ENCODE peak calls at places on chromosomes 11 and 22, in five cellular contexts. Z, U, L, E and X are unnamed samples.

GRCh38 chr22:30312053-30312452 is 14.7 kb downstream of the TBC1D10A start:
- DNase-seq in U (no peak), Z (peak; percentile 52), E (peak; percentile 67), L (no peak), X (no peak)

GRCh38 chr11:35362571-35362980 is 56.8 kb downstream of the SLC1A2 start:
- DNase-seq in L (no peak), Z (no peak), U (no peak), E (no peak), X (no peak)

GRCh38 chr11:47400813-47401279 is 7.5 kb upstream of the SLC39A13 start:
- DNase-seq in L (no peak), U (peak; percentile 70), Z (no peak), E (no peak), X (no peak)

GRCh38 chr11:15897211-15897960 is 459.0 kb downstream of the SOX6 start:
- DNase-seq in L (peak; percentile 12), Z (no peak), E (peak; percentile 60), U (no peak), X (peak; percentile 61)

GRCh38 chr11:113615098-113615497 is 91.0 kb downstream of the TMPRSS5 start:
- DNase-seq in E (no peak), L (no peak), U (no peak), Z (no peak), X (no peak)

GRCh38 chr11:3073029-3073435 is 15.8 kb upstream of the CARS1 start:
- DNase-seq in L (no peak), Z (no peak), E (no peak), U (no peak), X (no peak)

GRCh38 chr22:45608763-45609180 is 62.9 kb upstream of the ATXN10 start:
- DNase-seq in E (peak; percentile 56), Z (peak; percentile 38), L (no peak), U (no peak), X (no peak)

GRCh38 chr11:43419460-43419859 is 60.7 kb downstream of the TTC17 start:
- DNase-seq in L (peak; percentile 61), Z (peak; percentile 56), E (peak; percentile 34), U (no peak), X (peak; percentile 29)

GRCh38 chr22:45925811-45926351 is 51.1 kb downstream of the WNT7B start:
- DNase-seq in U (no peak), Z (no peak), L (no peak), E (no peak), X (no peak)

GRCh38 chr11:20501971-20502370 is 97.4 kb upstream of the SLC6A5 start:
- DNase-seq in U (no peak), L (no peak), Z (no peak), E (no peak), X (no peak)

GRCh38 chr11:132627981-132628380 is 904.3 kb downstream of the OPCML start:
- DNase-seq in Z (no peak), E (no peak), L (no peak), U (peak; percentile 59), X (no peak)